ENCODE peak calls at places on chromosomes 5 and 9, in seven cellular contexts. One of them, this sample, is unnamed.

GRCh38 chr5:135337064-135337463 is 62.0 kb downstream of the MACROH2A1 start:
- DNase-seq in caudate nucleus: no peak
- DNase-seq in SK-MEL-5: no peak
- DNase-seq in NCI-H748 treated with DMSO at 0.1 percent for 48 hours: no peak
- DNase-seq in activated naive CD4-positive, alpha-beta T cell: no peak
- DNase-seq in heart right ventricle: peak
- DNase-seq in ecto neural progenitor cell: no peak
- DNase-seq in this sample: no peak

GRCh38 chr5:88679638-88680037 is 203.3 kb downstream of the MEF2C start:
- DNase-seq in caudate nucleus: no peak
- DNase-seq in SK-MEL-5: no peak
- DNase-seq in NCI-H748 treated with DMSO at 0.1 percent for 48 hours: no peak
- DNase-seq in activated naive CD4-positive, alpha-beta T cell: no peak
- DNase-seq in heart right ventricle: no peak
- DNase-seq in ecto neural progenitor cell: no peak
- DNase-seq in this sample: no peak

GRCh38 chr5:127072861-127073846 is at the start of gene C5orf63:
- DNase-seq in caudate nucleus: peak
- DNase-seq in SK-MEL-5: peak
- DNase-seq in NCI-H748 treated with DMSO at 0.1 percent for 48 hours: no peak
- DNase-seq in activated naive CD4-positive, alpha-beta T cell: peak
- DNase-seq in heart right ventricle: peak
- DNase-seq in ecto neural progenitor cell: peak
- DNase-seq in this sample: peak

GRCh38 chr9:78567693-78568092 is 270.8 kb downstream of the PSAT1 start:
- DNase-seq in caudate nucleus: peak
- DNase-seq in SK-MEL-5: no peak
- DNase-seq in NCI-H748 treated with DMSO at 0.1 percent for 48 hours: no peak
- DNase-seq in activated naive CD4-positive, alpha-beta T cell: no peak
- DNase-seq in heart right ventricle: no peak
- DNase-seq in ecto neural progenitor cell: peak
- DNase-seq in this sample: no peak

GRCh38 chr9:111805262-111805661 is 10.5 kb upstream of the SHOC1 start:
- DNase-seq in caudate nucleus: no peak
- DNase-seq in SK-MEL-5: peak
- DNase-seq in NCI-H748 treated with DMSO at 0.1 percent for 48 hours: no peak
- DNase-seq in activated naive CD4-positive, alpha-beta T cell: no peak
- DNase-seq in heart right ventricle: no peak
- DNase-seq in ecto neural progenitor cell: no peak
- DNase-seq in this sample: no peak

GRCh38 chr5:140966293-140967225 is at the start of gene PCDHAC2:
- DNase-seq in caudate nucleus: peak
- DNase-seq in SK-MEL-5: peak
- DNase-seq in NCI-H748 treated with DMSO at 0.1 percent for 48 hours: peak
- DNase-seq in activated naive CD4-positive, alpha-beta T cell: no peak
- DNase-seq in heart right ventricle: peak
- DNase-seq in ecto neural progenitor cell: peak
- DNase-seq in this sample: peak

GRCh38 chr9:132994410-132995120 is 16.1 kb downstream of the GFI1B start:
- DNase-seq in caudate nucleus: no peak
- DNase-seq in SK-MEL-5: no peak
- DNase-seq in NCI-H748 treated with DMSO at 0.1 percent for 48 hours: no peak
- DNase-seq in activated naive CD4-positive, alpha-beta T cell: no peak
- DNase-seq in heart right ventricle: no peak
- DNase-seq in ecto neural progenitor cell: peak
- DNase-seq in this sample: no peak

GRCh38 chr5:122492675-122493074 is 180.6 kb downstream of the SNCAIP start:
- DNase-seq in caudate nucleus: no peak
- DNase-seq in SK-MEL-5: peak
- DNase-seq in NCI-H748 treated with DMSO at 0.1 percent for 48 hours: no peak
- DNase-seq in activated naive CD4-positive, alpha-beta T cell: no peak
- DNase-seq in heart right ventricle: no peak
- DNase-seq in ecto neural progenitor cell: no peak
- DNase-seq in this sample: no peak

GRCh38 chr5:135038829-135039525 is 4.9 kb upstream of the PITX1 start:
- DNase-seq in caudate nucleus: no peak
- DNase-seq in SK-MEL-5: no peak
- DNase-seq in NCI-H748 treated with DMSO at 0.1 percent for 48 hours: no peak
- DNase-seq in activated naive CD4-positive, alpha-beta T cell: no peak
- DNase-seq in heart right ventricle: no peak
- DNase-seq in ecto neural progenitor cell: no peak
- DNase-seq in this sample: no peak

GRCh38 chr5:32542216-32543059 is 42.9 kb upstream of the SUB1 start:
- DNase-seq in caudate nucleus: no peak
- DNase-seq in SK-MEL-5: no peak
- DNase-seq in NCI-H748 treated with DMSO at 0.1 percent for 48 hours: no peak
- DNase-seq in activated naive CD4-positive, alpha-beta T cell: no peak
- DNase-seq in heart right ventricle: no peak
- DNase-seq in ecto neural progenitor cell: no peak
- DNase-seq in this sample: no peak

GRCh38 chr5:133746834-133747233 is 134.5 kb upstream of the FSTL4 start:
- DNase-seq in caudate nucleus: no peak
- DNase-seq in SK-MEL-5: peak
- DNase-seq in NCI-H748 treated with DMSO at 0.1 percent for 48 hours: no peak
- DNase-seq in activated naive CD4-positive, alpha-beta T cell: no peak
- DNase-seq in heart right ventricle: no peak
- DNase-seq in ecto neural progenitor cell: no peak
- DNase-seq in this sample: no peak

This sample was measured in GOT3.